ENCODE peak calls at places on chromosomes 2 and 18, in nine cellular contexts. One of them, this sample, is unnamed.
A peak's percentile ranks its signal among the peaks of the same experiment; 100 is the strongest.

GRCh38 chr2:57516740-57517340 is 529.8 kb upstream of the VRK2 start:
- DNase-seq in A673: peak; percentile 74
- DNase-seq in right atrium auricular region: no peak
- DNase-seq in fibroblast of lung: peak; percentile 60
- DNase-seq in colonic mucosa: no peak
- DNase-seq in spleen: no peak
- DNase-seq in body of pancreas: no peak
- DNase-seq in MM.1S: peak; percentile 63
- DNase-seq in PC-3: peak; percentile 70
- DNase-seq in this sample: no peak

GRCh38 chr2:173782681-173783080 is 182.5 kb downstream of the SP3 start:
- DNase-seq in MM.1S: no peak
- DNase-seq in colonic mucosa: no peak
- DNase-seq in fibroblast of lung: no peak
- DNase-seq in spleen: no peak
- DNase-seq in A673: no peak
- DNase-seq in body of pancreas: no peak
- DNase-seq in right atrium auricular region: no peak
- DNase-seq in PC-3: no peak
- DNase-seq in this sample: no peak

GRCh38 chr18:4106407-4107033 is 348.6 kb downstream of the DLGAP1 start:
- DNase-seq in spleen: no peak
- DNase-seq in PC-3: peak; percentile 78
- DNase-seq in MM.1S: peak; percentile 61
- DNase-seq in fibroblast of lung: peak; percentile 52
- DNase-seq in body of pancreas: peak; percentile 56
- DNase-seq in right atrium auricular region: peak; percentile 83
- DNase-seq in colonic mucosa: peak; percentile 64
- DNase-seq in A673: peak; percentile 87
- DNase-seq in this sample: peak; percentile 60

GRCh38 chr18:74190086-74190485 is 41.8 kb downstream of the TIMM21 start:
- DNase-seq in spleen: no peak
- DNase-seq in A673: peak; percentile 17
- DNase-seq in PC-3: no peak
- DNase-seq in right atrium auricular region: no peak
- DNase-seq in MM.1S: no peak
- DNase-seq in fibroblast of lung: peak; percentile 61
- DNase-seq in body of pancreas: no peak
- DNase-seq in colonic mucosa: no peak
- DNase-seq in this sample: no peak

GRCh38 chr2:66481100-66481549 is 46.2 kb downstream of the MEIS1 start:
- DNase-seq in body of pancreas: no peak
- DNase-seq in right atrium auricular region: no peak
- DNase-seq in fibroblast of lung: peak; percentile 47
- DNase-seq in A673: peak; percentile 74
- DNase-seq in spleen: no peak
- DNase-seq in PC-3: no peak
- DNase-seq in colonic mucosa: no peak
- DNase-seq in MM.1S: no peak
- DNase-seq in this sample: no peak

GRCh38 chr2:68214381-68214780 is 38.0 kb downstream of the PPP3R1 start:
- DNase-seq in PC-3: no peak
- DNase-seq in colonic mucosa: no peak
- DNase-seq in A673: no peak
- DNase-seq in fibroblast of lung: no peak
- DNase-seq in spleen: no peak
- DNase-seq in right atrium auricular region: no peak
- DNase-seq in body of pancreas: no peak
- DNase-seq in MM.1S: no peak
- DNase-seq in this sample: no peak

GRCh38 chr2:106160786-106161261 is 33.3 kb downstream of the UXS1 start:
- DNase-seq in fibroblast of lung: no peak
- DNase-seq in spleen: peak; percentile 84
- DNase-seq in colonic mucosa: no peak
- DNase-seq in right atrium auricular region: no peak
- DNase-seq in body of pancreas: peak; percentile 51
- DNase-seq in A673: no peak
- DNase-seq in PC-3: no peak
- DNase-seq in MM.1S: no peak
- DNase-seq in this sample: no peak

GRCh38 chr18:72700961-72701710 is 157.0 kb upstream of the CBLN2 start:
- DNase-seq in spleen: no peak
- DNase-seq in MM.1S: peak; percentile 11
- DNase-seq in A673: peak; percentile 39
- DNase-seq in fibroblast of lung: peak; percentile 9
- DNase-seq in right atrium auricular region: no peak
- DNase-seq in PC-3: peak; percentile 63
- DNase-seq in colonic mucosa: no peak
- DNase-seq in body of pancreas: no peak
- DNase-seq in this sample: no peak

DNA sequence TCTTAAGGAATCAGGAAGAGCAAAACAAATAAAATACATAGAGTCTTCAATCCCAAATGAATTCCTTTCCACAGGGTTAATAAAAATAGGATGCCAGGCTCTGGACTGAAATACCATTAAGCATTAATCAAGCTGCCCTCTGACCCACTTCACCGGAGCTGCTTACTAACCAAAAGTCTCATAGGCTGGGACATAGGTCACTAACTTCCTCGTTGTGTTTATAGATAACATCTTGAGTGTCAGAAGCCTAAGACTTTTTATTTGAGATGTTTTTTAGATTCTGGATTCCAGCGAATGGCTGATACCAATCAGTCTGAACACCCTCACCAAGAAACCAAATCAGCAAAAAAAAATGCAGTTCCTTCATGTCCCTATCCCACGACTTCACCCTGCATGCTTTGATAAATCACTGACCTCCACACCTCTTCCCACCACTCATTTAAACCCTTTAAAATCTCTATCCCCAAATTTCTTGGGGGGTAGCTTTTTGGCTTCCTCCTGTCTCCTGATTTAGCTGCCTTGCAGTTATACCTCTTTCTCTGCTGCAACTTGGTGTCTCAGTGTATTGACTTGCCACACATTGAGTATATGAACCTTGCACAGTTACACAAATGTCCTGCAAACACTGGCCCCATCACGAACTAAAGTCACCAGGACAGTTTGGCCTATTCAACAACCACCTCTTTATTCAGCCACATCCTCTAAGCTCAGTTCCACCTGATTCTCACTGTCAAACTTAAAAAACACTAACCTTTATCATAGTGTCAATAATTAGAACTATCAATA is 399.3 kb downstream of the METTL4 start:
- DNase-seq in fibroblast of lung: no peak
- DNase-seq in PC-3: peak; percentile 63
- DNase-seq in colonic mucosa: no peak
- DNase-seq in A673: no peak
- DNase-seq in spleen: no peak
- DNase-seq in right atrium auricular region: no peak
- DNase-seq in MM.1S: no peak
- DNase-seq in body of pancreas: no peak
- DNase-seq in this sample: no peak
- H3K9me3 ChIP-seq in fibroblast of lung: no peaks in the 10 kb centered on the region
- H3K9me3 ChIP-seq in PC-3: no peaks in the 10 kb centered on the region
- H3K9me3 ChIP-seq in colonic mucosa: no peaks in the 10 kb centered on the region
- H3K9me3 ChIP-seq in A673: no peaks in the 10 kb centered on the region
- H3K9me3 ChIP-seq in spleen: no peaks in the 10 kb centered on the region
- H3K9me3 ChIP-seq in right atrium auricular region: no peaks in the 10 kb centered on the region
- H3K9me3 ChIP-seq in MM.1S: no peaks in the 10 kb centered on the region
- H3K9me3 ChIP-seq in body of pancreas: no peaks in the 10 kb centered on the region
- H3K9me3 ChIP-seq in this sample: no peaks in the 10 kb centered on the region

GRCh38 chr2:188979119-188979729 is 5.1 kb downstream of the COL3A1 start:
- DNase-seq in right atrium auricular region: no peak
- DNase-seq in A673: no peak
- DNase-seq in colonic mucosa: no peak
- DNase-seq in MM.1S: no peak
- DNase-seq in PC-3: no peak
- DNase-seq in fibroblast of lung: no peak
- DNase-seq in body of pancreas: no peak
- DNase-seq in spleen: no peak
- DNase-seq in this sample: no peak

GRCh38 chr2:188976545-188977268 is 2.5 kb downstream of the COL3A1 start:
- DNase-seq in A673: peak; percentile 77
- DNase-seq in MM.1S: no peak
- DNase-seq in spleen: no peak
- DNase-seq in fibroblast of lung: peak; percentile 83
- DNase-seq in colonic mucosa: no peak
- DNase-seq in right atrium auricular region: no peak
- DNase-seq in body of pancreas: no peak
- DNase-seq in PC-3: peak; percentile 76
- DNase-seq in this sample: no peak

GRCh38 chr2:188975497-188976102 is 1.4 kb downstream of the COL3A1 start:
- DNase-seq in spleen: no peak
- DNase-seq in right atrium auricular region: no peak
- DNase-seq in PC-3: no peak
- DNase-seq in colonic mucosa: peak; percentile 33
- DNase-seq in MM.1S: no peak
- DNase-seq in A673: peak; percentile 84
- DNase-seq in fibroblast of lung: peak; percentile 97
- DNase-seq in body of pancreas: no peak
- DNase-seq in this sample: no peak

GRCh38 chr2:188979730-188980123 is 5.6 kb downstream of the COL3A1 start:
- DNase-seq in colonic mucosa: no peak
- DNase-seq in spleen: no peak
- DNase-seq in body of pancreas: no peak
- DNase-seq in MM.1S: no peak
- DNase-seq in A673: no peak
- DNase-seq in fibroblast of lung: no peak
- DNase-seq in PC-3: no peak
- DNase-seq in right atrium auricular region: no peak
- DNase-seq in this sample: no peak

GRCh38 chr2:188978291-188979081 is 4.3 kb downstream of the COL3A1 start:
- DNase-seq in right atrium auricular region: no peak
- DNase-seq in MM.1S: peak; percentile 49
- DNase-seq in fibroblast of lung: peak; percentile 76
- DNase-seq in spleen: no peak
- DNase-seq in body of pancreas: no peak
- DNase-seq in colonic mucosa: no peak
- DNase-seq in PC-3: peak; percentile 49
- DNase-seq in A673: peak; percentile 82
- DNase-seq in this sample: peak; percentile 53
- TF ChIP-seq CTCF in right atrium auricular region: no peak
- TF ChIP-seq CTCF in MM.1S: peak; percentile 14
- TF ChIP-seq CTCF in fibroblast of lung: peak; percentile 36
- TF ChIP-seq CTCF in spleen: no peak
- TF ChIP-seq CTCF in body of pancreas: peak; percentile 32
- TF ChIP-seq CTCF in colonic mucosa: no peak
- TF ChIP-seq CTCF in PC-3: peak; percentile 78
- TF ChIP-seq CTCF in A673: peak; percentile 72
- TF ChIP-seq CTCF in this sample: peak; percentile 61

DNA sequence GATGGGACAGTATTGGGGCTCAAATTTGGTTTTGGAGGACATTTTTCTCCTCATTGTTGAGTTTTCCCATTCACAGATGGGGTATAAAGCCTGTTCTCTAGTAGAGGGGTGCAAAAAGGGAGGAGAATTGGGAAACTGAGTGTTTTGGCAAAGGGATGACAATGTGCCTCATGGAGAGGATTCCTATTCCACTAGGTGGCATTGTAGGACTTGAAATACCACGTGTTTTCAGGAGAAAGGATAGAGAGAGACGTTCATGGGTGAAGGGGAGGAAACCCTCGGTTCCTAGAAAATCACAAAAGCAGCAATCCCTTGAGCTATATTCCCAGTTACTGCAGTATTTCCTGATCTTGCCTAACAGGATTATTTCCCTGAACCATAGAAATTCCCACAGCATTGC is 113.7 kb upstream of the SRD5A2 start:
- DNase-seq in colonic mucosa: no peak
- DNase-seq in PC-3: peak; percentile 50
- DNase-seq in body of pancreas: no peak
- DNase-seq in fibroblast of lung: peak; percentile 8
- DNase-seq in MM.1S: peak; percentile 33
- DNase-seq in right atrium auricular region: no peak
- DNase-seq in A673: peak; percentile 37
- DNase-seq in spleen: no peak
- DNase-seq in this sample: no peak
- H3K9me3 ChIP-seq in colonic mucosa: peaks cover 6% of the 10 kb centered on the region
- H3K9me3 ChIP-seq in PC-3: peaks cover 26% of the 10 kb centered on the region
- H3K9me3 ChIP-seq in body of pancreas: no peaks in the 10 kb centered on the region
- H3K9me3 ChIP-seq in fibroblast of lung: no peaks in the 10 kb centered on the region
- H3K9me3 ChIP-seq in MM.1S: no peaks in the 10 kb centered on the region
- H3K9me3 ChIP-seq in right atrium auricular region: peaks cover 20% of the 10 kb centered on the region
- H3K9me3 ChIP-seq in A673: peaks cover 32% of the 10 kb centered on the region
- H3K9me3 ChIP-seq in spleen: peaks cover 71% of the 10 kb centered on the region
- H3K9me3 ChIP-seq in this sample: peaks cover 49% of the 10 kb centered on the region

GRCh38 chr2:109170645-109171044 is 41.6 kb downstream of the SH3RF3 start:
- DNase-seq in A673: no peak
- DNase-seq in PC-3: peak; percentile 43
- DNase-seq in spleen: no peak
- DNase-seq in right atrium auricular region: no peak
- DNase-seq in MM.1S: no peak
- DNase-seq in colonic mucosa: no peak
- DNase-seq in body of pancreas: no peak
- DNase-seq in fibroblast of lung: no peak
- DNase-seq in this sample: no peak

GRCh38 chr2:109172556-109173105 is 43.6 kb downstream of the SH3RF3 start:
- DNase-seq in colonic mucosa: no peak
- DNase-seq in A673: no peak
- DNase-seq in spleen: no peak
- DNase-seq in MM.1S: no peak
- DNase-seq in fibroblast of lung: peak; percentile 36
- DNase-seq in body of pancreas: no peak
- DNase-seq in right atrium auricular region: no peak
- DNase-seq in PC-3: no peak
- DNase-seq in this sample: no peak

GRCh38 chr2:109174214-109174613 is 45.2 kb downstream of the SH3RF3 start:
- DNase-seq in MM.1S: no peak
- DNase-seq in right atrium auricular region: no peak
- DNase-seq in PC-3: no peak
- DNase-seq in fibroblast of lung: peak; percentile 31
- DNase-seq in colonic mucosa: no peak
- DNase-seq in body of pancreas: no peak
- DNase-seq in spleen: no peak
- DNase-seq in A673: no peak
- DNase-seq in this sample: no peak

GRCh38 chr2:109173311-109174171 is 44.5 kb downstream of the SH3RF3 start:
- DNase-seq in A673: peak; percentile 21
- DNase-seq in body of pancreas: peak; percentile 45
- DNase-seq in PC-3: no peak
- DNase-seq in spleen: no peak
- DNase-seq in fibroblast of lung: peak; percentile 95
- DNase-seq in MM.1S: no peak
- DNase-seq in right atrium auricular region: peak; percentile 90
- DNase-seq in colonic mucosa: no peak
- DNase-seq in this sample: no peak

DNA sequence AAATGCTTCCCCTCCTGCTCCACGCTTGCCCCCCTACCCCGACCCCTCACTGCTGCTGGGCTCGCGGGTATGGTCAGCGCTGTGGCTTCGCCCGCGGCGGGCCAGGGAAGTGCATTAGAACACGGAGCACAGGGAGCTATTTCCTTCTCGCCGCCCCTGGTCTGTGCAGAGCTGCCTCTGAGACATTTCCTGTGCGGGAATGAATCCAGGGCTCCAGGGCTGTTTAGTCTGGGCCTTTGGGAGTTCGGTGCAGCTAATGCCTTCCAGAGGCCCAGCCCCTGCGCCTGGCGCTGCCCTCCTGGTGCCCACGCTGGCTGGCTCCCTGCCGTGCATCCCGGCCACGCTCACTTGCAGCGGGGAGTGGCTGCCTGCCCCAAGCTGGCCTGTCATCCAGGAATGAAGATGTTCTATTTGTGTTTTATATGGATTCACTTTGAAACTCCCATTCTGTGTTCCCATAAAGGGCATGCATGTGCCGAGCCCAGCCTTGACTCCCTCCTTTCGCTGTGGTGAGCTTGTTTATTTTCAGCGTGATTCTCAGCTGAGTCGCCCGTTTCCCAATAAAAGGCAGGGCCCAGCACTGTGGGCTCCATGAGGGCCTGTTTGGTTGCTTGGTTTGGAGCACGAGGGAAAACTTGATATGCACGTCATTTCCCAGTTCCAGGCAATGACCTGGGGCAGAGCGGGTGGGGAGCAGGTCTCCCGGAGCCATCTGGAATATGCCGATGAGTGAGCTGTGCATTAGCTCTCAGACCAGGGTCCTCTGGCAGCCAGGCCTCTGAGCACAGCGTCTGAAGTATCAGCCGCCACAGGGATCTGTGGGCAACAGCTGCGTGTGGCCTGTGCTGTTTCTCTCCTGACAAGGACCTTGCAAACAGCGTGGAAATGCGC is 42.7 kb downstream of the SH3RF3 start:
- DNase-seq in colonic mucosa: peak; percentile 36
- DNase-seq in right atrium auricular region: peak; percentile 82
- DNase-seq in PC-3: peak; percentile 85
- DNase-seq in MM.1S: no peak
- DNase-seq in body of pancreas: no peak
- DNase-seq in spleen: no peak
- DNase-seq in A673: peak; percentile 44
- DNase-seq in fibroblast of lung: peak; percentile 100
- DNase-seq in this sample: no peak
- TF ChIP-seq CTCF in colonic mucosa: no peak
- TF ChIP-seq CTCF in right atrium auricular region: no peak
- TF ChIP-seq CTCF in PC-3: no peak
- TF ChIP-seq CTCF in MM.1S: no peak
- TF ChIP-seq CTCF in body of pancreas: no peak
- TF ChIP-seq CTCF in spleen: peak; percentile 21
- TF ChIP-seq CTCF in A673: no peak
- TF ChIP-seq CTCF in fibroblast of lung: peak; percentile 16
- TF ChIP-seq CTCF in this sample: no peak